ENCODE peak calls at places on chromosomes 11 and 22, in nine cellular contexts. Q is PC-3, P is astrocyte of the spinal cord, V is IMR-90, C is BE2C, T is uterus, E is transverse colon, W is GM12865, I is OCI-LY7. X is an unnamed sample.

GRCh38 chr22:49765951-49766350 is 61.7 kb downstream of the BRD1 start:
- DNase-seq in C (no peak), Q (no peak), T (no peak), I (no peak), P (no peak), E (peak), V (no peak), W (no peak), X (no peak)

GRCh38 chr11:2593393-2593950 is 106.3 kb downstream of the KCNQ1OT1 start:
- DNase-seq in P (no peak), Q (no peak), T (no peak), C (no peak), W (no peak), E (no peak), V (no peak), I (no peak), X (no peak)

GRCh38 chr11:79400717-79401330 is 40.0 kb downstream of the TENM4 start:
- DNase-seq in C (peak), Q (peak), V (peak), W (peak), E (peak), I (peak), T (no peak), P (peak), X (no peak)

GRCh38 chr11:79486239-79486984 is 45.6 kb upstream of the TENM4 start:
- DNase-seq in Q (no peak), V (no peak), T (no peak), P (no peak), I (no peak), E (no peak), C (no peak), W (no peak), X (no peak)

GRCh38 chr11:70493089-70493474 is 94.8 kb downstream of the CTTN start:
- DNase-seq in T (no peak), I (no peak), E (no peak), V (no peak), W (no peak), P (no peak), Q (no peak), C (no peak), X (no peak)

GRCh38 chr11:44702897-44703296 is 23.9 kb upstream of the TSPAN18 start:
- DNase-seq in T (peak), W (no peak), I (no peak), E (no peak), P (no peak), Q (no peak), C (peak), V (no peak), X (no peak)

GRCh38 chr22:30357650-30358215 is 926 bp downstream of the CCDC157 start:
- DNase-seq in W (no peak), E (no peak), T (no peak), V (no peak), C (no peak), Q (no peak), P (no peak), I (no peak), X (no peak)

GRCh38 chr22:23715811-23716355 is 25.1 kb downstream of the RGL4 start:
- DNase-seq in P (no peak), E (no peak), V (no peak), Q (no peak), W (no peak), T (no peak), C (no peak), I (no peak), X (no peak)

GRCh38 chr22:22802346-22802970 is 85.2 kb upstream of the IGLL5 start:
- DNase-seq in W (peak), C (no peak), T (no peak), Q (no peak), I (peak), P (no peak), E (no peak), V (no peak), X (no peak)

GRCh38 chr11:100810666-100811065 is 123.6 kb downstream of the ARHGAP42 start:
- DNase-seq in W (no peak), P (no peak), Q (no peak), C (no peak), T (no peak), I (no peak), E (no peak), V (no peak), X (no peak)

GRCh38 chr11:44246726-44247125 is 63.2 kb downstream of the ALX4 start:
- DNase-seq in W (no peak), E (no peak), P (no peak), C (peak), V (no peak), I (no peak), Q (no peak), T (no peak), X (no peak)

GRCh38 chr22:49052023-49052538 is 775.6 kb downstream of the BRD1 start:
- DNase-seq in I (no peak), T (no peak), C (no peak), P (no peak), E (no peak), W (no peak), Q (no peak), V (no peak), X (no peak)

GRCh38 chr11:111452146-111452545 is 60.0 kb downstream of the BTG4 start:
- DNase-seq in V (peak), E (no peak), Q (peak), C (no peak), P (no peak), T (no peak), I (no peak), W (no peak), X (no peak)

GRCh38 chr11:66548041-66548440 is 1.3 kb downstream of the ACTN3 start:
- DNase-seq in T (no peak), Q (no peak), V (no peak), P (no peak), W (no peak), C (no peak), E (no peak), I (no peak), X (no peak)

GRCh38 chr22:17106161-17106784 is 14.9 kb downstream of the TMEM121B start:
- DNase-seq in C (no peak), I (no peak), W (no peak), E (no peak), V (no peak), P (no peak), Q (no peak), T (no peak), X (no peak)

GRCh38 chr22:39567135-39567946 is 3.2 kb upstream of the CACNA1I start:
- DNase-seq in P (no peak), I (peak), W (peak), V (no peak), C (no peak), T (no peak), Q (no peak), E (peak), X (no peak)

GRCh38 chr11:92383430-92383829 is 158.8 kb downstream of the FAT3 start:
- DNase-seq in V (peak), W (no peak), I (no peak), Q (peak), C (no peak), P (peak), T (no peak), E (no peak), X (no peak)

GRCh38 chr11:1783725-1784529 is 20.2 kb upstream of the CTSD start:
- DNase-seq in E (no peak), I (no peak), P (no peak), C (no peak), Q (no peak), W (no peak), V (no peak), T (no peak), X (no peak)

GRCh38 chr11:3154001-3154599 is 11.0 kb downstream of the OSBPL5 start:
- DNase-seq in E (no peak), V (no peak), Q (no peak), W (no peak), C (no peak), P (peak), I (no peak), T (no peak), X (no peak)

GRCh38 chr11:122115520-122116343 is at the start of gene BLID:
- DNase-seq in W (peak), V (peak), I (peak), Q (peak), P (peak), C (peak), T (peak), E (peak), X (no peak)

GRCh38 chr11:119975561-119976152 is 162.3 kb downstream of the TRIM29 start:
- DNase-seq in V (no peak), P (no peak), I (no peak), E (no peak), T (no peak), W (no peak), C (peak), Q (no peak), X (no peak)

GRCh38 chr11:11043676-11044075 is 185.8 kb upstream of the ZBED5 start:
- DNase-seq in C (no peak), V (no peak), E (no peak), Q (no peak), P (no peak), I (no peak), W (no peak), T (no peak), X (no peak)

GRCh38 chr11:18310800-18311340 is 11.1 kb downstream of the HPS5 start:
- DNase-seq in I (no peak), P (peak), W (peak), T (no peak), C (no peak), V (no peak), E (no peak), Q (no peak), X (peak)

GRCh38 chr11:67581469-67581868 is 2.1 kb upstream of the GSTP1 start:
- DNase-seq in V (no peak), C (no peak), I (no peak), Q (no peak), T (no peak), W (no peak), E (no peak), P (no peak), X (no peak)

GRCh38 chr11:77381749-77382693 is 80.5 kb upstream of the GDPD4 start:
- DNase-seq in P (peak), W (no peak), T (no peak), C (no peak), V (peak), E (no peak), Q (peak), I (no peak), X (no peak)

DNA sequence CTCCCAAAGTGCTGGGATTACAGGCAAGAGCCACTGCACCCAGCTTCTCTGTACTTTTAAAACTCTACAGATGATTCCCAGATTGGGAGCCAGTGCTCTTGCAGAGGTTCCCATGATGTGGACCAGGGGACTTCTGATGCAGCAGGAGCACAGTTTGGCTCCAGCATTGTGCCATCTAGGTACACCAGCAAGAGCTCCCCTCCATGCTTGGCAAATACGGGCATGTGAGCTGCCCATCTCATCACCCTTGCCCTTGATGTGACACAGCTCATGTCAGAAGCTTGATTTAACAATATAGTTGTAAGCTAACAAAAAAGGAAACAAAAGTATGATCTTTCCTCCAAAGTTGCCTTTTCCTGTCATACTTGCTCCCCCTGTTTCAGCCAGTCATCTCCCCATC is 28.7 kb downstream of the SNU13 start:
- DNase-seq in E (no peak), P (no peak), I (no peak), W (no peak), Q (no peak), V (no peak), C (no peak), T (no peak), X (no peak)
- TF ChIP-seq CTCF in E (no peak), P (no peak), I (no peak), W (no peak), Q (no peak), V (no peak), C (no peak), T (no peak), X (no peak)

GRCh38 chr22:38462960-38463784 is 4.7 kb upstream of the KDELR3 start:
- DNase-seq in E (no peak), C (no peak), T (no peak), I (peak), P (no peak), V (no peak), W (no peak), Q (no peak), X (no peak)
- H3K4me3 ChIP-seq in E (no peak), C (no peak), T (no peak), I (no peak), P (no peak), V (no peak), W (no peak), Q (no peak), X (no peak)

GRCh38 chr11:36150986-36151385 is 138.2 kb downstream of the COMMD9 start:
- DNase-seq in E (no peak), I (no peak), W (no peak), T (no peak), P (peak), Q (no peak), V (peak), C (no peak), X (no peak)

GRCh38 chr11:36151933-36152580 is 137.2 kb downstream of the COMMD9 start:
- DNase-seq in C (no peak), Q (no peak), V (no peak), P (no peak), E (no peak), T (no peak), I (no peak), W (no peak), X (no peak)

GRCh38 chr11:36148701-36149100 is 140.5 kb downstream of the COMMD9 start:
- DNase-seq in W (no peak), C (no peak), V (no peak), Q (no peak), I (no peak), E (no peak), T (no peak), P (no peak), X (no peak)

GRCh38 chr11:36147491-36147890 is 141.7 kb downstream of the COMMD9 start:
- DNase-seq in V (no peak), Q (no peak), C (no peak), W (no peak), I (no peak), P (no peak), T (no peak), E (no peak), X (no peak)

GRCh38 chr11:36149538-36150242 is 139.5 kb downstream of the COMMD9 start:
- DNase-seq in W (peak), C (peak), E (peak), T (peak), Q (peak), I (no peak), V (peak), P (peak), X (no peak)
- TF ChIP-seq CTCF in W (peak), C (peak), E (no peak), T (peak), Q (peak), I (peak), V (peak), P (peak), X (peak)

DNA sequence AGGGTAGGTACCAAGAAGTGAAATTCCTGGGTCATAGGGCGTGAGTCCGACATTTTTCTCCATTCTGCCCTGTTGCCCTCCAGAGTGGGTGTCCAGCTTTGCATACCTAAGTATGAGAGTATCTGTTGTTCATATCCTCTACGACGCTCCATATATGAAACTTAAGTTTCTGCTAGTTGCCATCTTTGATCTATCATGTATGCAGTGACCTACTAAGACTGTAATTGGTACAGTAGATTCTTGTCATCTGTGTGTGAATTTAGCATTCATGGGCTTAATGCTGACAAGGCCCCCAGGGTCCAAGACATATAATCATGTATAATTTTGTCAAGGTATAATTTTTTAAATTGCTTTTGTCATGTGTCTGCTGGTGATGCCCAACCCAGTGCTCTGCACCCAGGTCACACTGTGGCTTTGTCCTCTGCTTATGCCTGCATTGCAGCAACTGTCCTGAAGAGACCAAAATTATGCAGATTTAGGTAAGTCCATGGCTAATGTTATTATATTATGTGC is 12.1 kb downstream of the NEAT1 start:
- DNase-seq in Q (no peak), C (no peak), W (no peak), P (peak), I (no peak), E (peak), V (peak), T (no peak), X (no peak)
- H3K4me3 ChIP-seq in Q (no peak), C (no peak), W (no peak), P (no peak), I (peak), E (no peak), V (no peak), T (no peak), X (no peak)